ENCODE peak calls at places on chromosomes 1 and 21, in four cellular contexts. One of them, this sample, is unnamed. For H3K4me1, the result is how much of the 10 kb centered on the place peaks cover.

GRCh38 chr1:229717774-229718173 is 91.7 kb downstream of the URB2 start:
- DNase-seq in ovary: no peak
- DNase-seq in sigmoid colon: no peak
- DNase-seq in A549: no peak
- DNase-seq in this sample: no peak

GRCh38 chr1:184033711-184034167 is 3.8 kb downstream of the COLGALT2 start:
- DNase-seq in ovary: no peak
- DNase-seq in sigmoid colon: no peak
- DNase-seq in A549: no peak
- DNase-seq in this sample: no peak

GRCh38 chr1:54547601-54548388 is at the start of gene ACOT11:
- DNase-seq in ovary: peak
- DNase-seq in sigmoid colon: peak
- DNase-seq in A549: peak
- DNase-seq in this sample: peak

GRCh38 chr1:52880226-52880625 is 37.7 kb downstream of the ZYG11A start:
- DNase-seq in ovary: no peak
- DNase-seq in sigmoid colon: no peak
- DNase-seq in A549: no peak
- DNase-seq in this sample: no peak

GRCh38 chr1:31939484-31940329 is 1.5 kb upstream of the PTP4A2 start:
- DNase-seq in ovary: peak
- DNase-seq in sigmoid colon: no peak
- DNase-seq in A549: peak
- DNase-seq in this sample: peak

GRCh38 chr1:87972818-87973217 is 644.1 kb downstream of the LMO4 start:
- DNase-seq in ovary: no peak
- DNase-seq in sigmoid colon: no peak
- DNase-seq in A549: no peak
- DNase-seq in this sample: no peak

GRCh38 chr1:66996018-66996682 is 57.8 kb downstream of the SLC35D1 start:
- DNase-seq in ovary: no peak
- DNase-seq in sigmoid colon: peak
- DNase-seq in A549: peak
- DNase-seq in this sample: peak

GRCh38 chr21:35189077-35189863 is 140.2 kb upstream of the RUNX1 start:
- DNase-seq in ovary: peak
- DNase-seq in sigmoid colon: no peak
- DNase-seq in A549: no peak
- DNase-seq in this sample: no peak

GRCh38 chr1:214281902-214282695 is 1.1 kb downstream of the SMYD2 start:
- DNase-seq in ovary: peak
- DNase-seq in sigmoid colon: peak
- DNase-seq in A549: peak
- DNase-seq in this sample: peak

GRCh38 chr1:26702680-26703038 is 6.8 kb downstream of the ARID1A start:
- DNase-seq in ovary: no peak
- DNase-seq in sigmoid colon: no peak
- DNase-seq in A549: no peak
- DNase-seq in this sample: no peak

GRCh38 chr1:119647228-119647733 is 785 bp downstream of the ZNF697 start:
- DNase-seq in ovary: peak
- DNase-seq in sigmoid colon: peak
- DNase-seq in A549: no peak
- DNase-seq in this sample: no peak

GRCh38 chr1:197998110-197998509 is 80.9 kb downstream of the LHX9 start:
- DNase-seq in ovary: no peak
- DNase-seq in sigmoid colon: no peak
- DNase-seq in A549: no peak
- DNase-seq in this sample: no peak

GRCh38 chr21:35783686-35784085 is 276.6 kb downstream of the SETD4 start:
- DNase-seq in ovary: no peak
- DNase-seq in sigmoid colon: no peak
- DNase-seq in A549: no peak
- DNase-seq in this sample: no peak

GRCh38 chr1:183730107-183730724 is 74.7 kb upstream of the RGL1 start:
- DNase-seq in ovary: no peak
- DNase-seq in sigmoid colon: no peak
- DNase-seq in A549: no peak
- DNase-seq in this sample: no peak

GRCh38 chr1:6438047-6438525 is 13.5 kb downstream of the ESPN start:
- DNase-seq in ovary: peak
- DNase-seq in sigmoid colon: no peak
- DNase-seq in A549: peak
- DNase-seq in this sample: peak

GRCh38 chr1:6443339-6444115 is 19.0 kb downstream of the ESPN start:
- DNase-seq in ovary: no peak
- DNase-seq in sigmoid colon: no peak
- DNase-seq in A549: no peak
- DNase-seq in this sample: no peak

GRCh38 chr1:6444377-6444776 is 19.8 kb downstream of the ESPN start:
- DNase-seq in ovary: no peak
- DNase-seq in sigmoid colon: no peak
- DNase-seq in A549: no peak
- DNase-seq in this sample: no peak

GRCh38 chr1:6441586-6441985 is 17.0 kb downstream of the ESPN start:
- DNase-seq in ovary: no peak
- DNase-seq in sigmoid colon: no peak
- DNase-seq in A549: no peak
- DNase-seq in this sample: no peak

DNA sequence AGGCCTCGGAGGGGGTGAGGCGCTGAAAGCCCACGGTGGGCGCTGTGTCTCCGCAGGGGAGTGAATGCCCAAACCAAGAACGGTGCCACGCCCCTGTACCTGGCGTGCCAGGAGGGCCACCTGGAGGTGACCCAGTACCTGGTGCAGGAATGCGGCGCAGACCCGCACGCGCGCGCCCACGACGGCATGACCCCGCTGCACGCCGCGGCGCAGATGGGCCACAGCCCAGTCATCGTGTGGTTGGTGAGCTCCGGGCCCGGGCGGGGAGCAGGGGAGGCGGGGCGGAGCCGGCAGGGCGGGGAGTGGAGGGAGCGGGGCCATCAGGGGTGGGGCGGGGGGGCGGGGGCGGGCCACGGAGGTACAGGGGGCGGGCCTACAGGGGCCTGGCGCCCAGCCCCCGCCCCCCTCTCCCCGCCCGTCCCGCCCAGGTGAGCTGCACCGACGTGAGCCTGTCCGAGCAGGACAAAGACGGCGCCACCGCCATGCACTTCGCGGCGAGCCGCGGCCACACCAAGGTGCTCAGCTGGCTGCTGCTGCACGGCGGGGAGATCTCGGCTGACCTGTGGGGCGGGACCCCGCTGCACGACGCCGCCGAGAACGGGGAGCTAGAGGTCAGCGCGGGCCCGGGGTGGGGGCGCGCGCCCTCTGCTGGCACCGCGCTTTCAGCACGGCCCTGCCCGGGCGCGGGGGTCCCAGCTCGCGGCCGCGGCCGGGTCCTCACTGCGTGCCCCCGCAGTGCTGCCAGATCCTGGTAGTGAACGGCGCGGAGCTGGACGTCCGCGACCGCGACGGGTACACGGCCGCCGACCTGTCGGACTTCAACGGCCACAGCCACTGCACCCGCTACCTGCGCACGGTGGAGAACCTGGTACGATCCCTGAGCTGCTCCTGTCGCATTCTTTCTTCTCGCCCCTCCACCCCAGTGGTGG is 15.9 kb downstream of the ESPN start:
- DNase-seq in ovary: no peak
- DNase-seq in sigmoid colon: no peak
- DNase-seq in A549: no peak
- DNase-seq in this sample: peak
- TF ChIP-seq EP300 in ovary: no peak
- TF ChIP-seq EP300 in sigmoid colon: no peak
- TF ChIP-seq EP300 in A549: no peak
- TF ChIP-seq EP300 in this sample: no peak

GRCh38 chr1:56287736-56288135 is 291.6 kb downstream of the PLPP3 start:
- DNase-seq in ovary: no peak
- DNase-seq in sigmoid colon: no peak
- DNase-seq in A549: no peak
- DNase-seq in this sample: no peak
- H3K4me1 ChIP-seq in ovary: under half
- H3K4me1 ChIP-seq in sigmoid colon: under half
- H3K4me1 ChIP-seq in A549: under half
- H3K4me1 ChIP-seq in this sample: under half

GRCh38 chr1:192516776-192517297 is 58.7 kb upstream of the RGS1 start:
- DNase-seq in ovary: no peak
- DNase-seq in sigmoid colon: no peak
- DNase-seq in A549: no peak
- DNase-seq in this sample: peak

GRCh38 chr1:192522673-192523072 is 52.9 kb upstream of the RGS1 start:
- DNase-seq in ovary: no peak
- DNase-seq in sigmoid colon: no peak
- DNase-seq in A549: no peak
- DNase-seq in this sample: no peak

GRCh38 chr1:192524223-192524622 is 51.4 kb upstream of the RGS1 start:
- DNase-seq in ovary: no peak
- DNase-seq in sigmoid colon: no peak
- DNase-seq in A549: no peak
- DNase-seq in this sample: no peak

GRCh38 chr1:192518700-192519099 is 56.9 kb upstream of the RGS1 start:
- DNase-seq in ovary: no peak
- DNase-seq in sigmoid colon: no peak
- DNase-seq in A549: no peak
- DNase-seq in this sample: no peak

DNA sequence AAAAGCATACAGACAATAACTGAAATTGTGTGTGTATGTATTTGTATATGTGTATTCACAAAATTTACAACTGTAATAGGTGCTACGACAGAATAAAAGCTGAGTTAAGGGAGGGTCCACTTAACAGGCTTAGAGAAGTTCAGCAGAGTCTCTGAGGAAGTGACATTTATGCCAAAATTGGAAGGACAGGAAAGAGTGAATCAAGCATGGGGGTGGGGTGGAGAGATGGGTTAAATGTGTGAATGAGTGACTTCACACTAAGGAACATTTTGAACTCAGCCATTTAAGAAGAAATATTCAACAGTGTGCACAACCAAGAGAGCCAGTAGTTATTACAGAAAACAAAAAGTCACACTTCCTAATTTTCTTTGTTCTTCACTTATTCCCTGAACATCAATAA is 53.8 kb upstream of the RGS1 start:
- DNase-seq in ovary: no peak
- DNase-seq in sigmoid colon: no peak
- DNase-seq in A549: no peak
- DNase-seq in this sample: no peak
- TF ChIP-seq EP300 in ovary: no peak
- TF ChIP-seq EP300 in sigmoid colon: no peak
- TF ChIP-seq EP300 in A549: no peak
- TF ChIP-seq EP300 in this sample: no peak

GRCh38 chr1:226725870-226726212 is 13.2 kb downstream of the ITPKB start:
- DNase-seq in ovary: no peak
- DNase-seq in sigmoid colon: no peak
- DNase-seq in A549: no peak
- DNase-seq in this sample: no peak
- H3K4me1 ChIP-seq in ovary: under half
- H3K4me1 ChIP-seq in sigmoid colon: half or more
- H3K4me1 ChIP-seq in A549: under half
- H3K4me1 ChIP-seq in this sample: under half

DNA sequence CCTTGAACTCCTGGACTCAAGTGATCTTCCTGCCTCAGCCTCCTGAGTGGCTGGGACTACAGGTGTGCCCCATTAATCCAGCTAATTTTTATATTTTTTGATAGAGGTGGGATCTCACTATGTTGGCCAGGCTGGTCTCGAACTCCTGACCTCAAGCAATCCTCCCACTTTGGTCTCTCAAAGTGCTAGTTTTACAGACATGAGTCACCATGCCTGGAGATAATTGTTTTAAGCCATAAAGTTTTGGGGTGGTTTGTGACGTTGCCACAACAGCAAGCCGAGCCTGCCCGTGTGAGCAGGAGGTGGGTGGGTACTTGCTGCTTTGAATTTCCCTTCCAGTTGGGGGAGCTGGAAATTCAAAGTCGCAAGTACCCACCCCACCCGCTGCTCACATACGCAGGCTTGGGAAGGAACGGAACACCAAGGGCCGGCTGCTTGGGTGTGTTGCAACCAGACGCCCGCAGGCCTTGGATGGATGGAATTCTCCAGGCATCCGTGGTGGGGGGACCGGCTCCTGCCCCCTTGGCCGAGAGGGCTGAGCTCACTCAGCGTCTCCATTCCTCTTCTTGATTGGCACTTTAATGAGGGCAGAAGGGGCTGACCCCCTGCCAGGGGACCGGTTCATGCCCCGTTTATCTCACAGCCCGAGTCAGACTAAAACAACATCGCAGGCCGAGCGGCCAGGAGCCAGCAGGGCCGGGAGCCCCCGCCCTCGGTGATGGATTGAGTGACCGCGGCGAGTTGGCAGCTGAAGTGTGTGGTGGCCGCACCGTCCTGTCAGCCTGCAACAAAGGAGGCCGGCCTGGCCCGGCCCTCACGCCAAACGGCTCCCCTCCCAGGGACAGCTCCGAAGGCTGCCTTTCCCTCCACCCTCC is 78.1 kb downstream of the DHRS3 start:
- DNase-seq in ovary: peak
- DNase-seq in sigmoid colon: peak
- DNase-seq in A549: no peak
- DNase-seq in this sample: peak
- TF ChIP-seq EP300 in ovary: peak
- TF ChIP-seq EP300 in sigmoid colon: peak
- TF ChIP-seq EP300 in A549: peak
- TF ChIP-seq EP300 in this sample: peak

This sample was measured in transverse colon.